ENCODE peak calls at places on chromosomes 5 and 9, in five cellular contexts. One of them, this sample, is unnamed.

GRCh38 chr5:35908814-35909213 is 29.6 kb downstream of the CAPSL start:
- DNase-seq in HL-60: no peak
- DNase-seq in stomach: no peak
- DNase-seq in K562: no peak
- DNase-seq in spleen: no peak
- DNase-seq in this sample: no peak

GRCh38 chr5:171128136-171128535 is 180.9 kb upstream of the TLX3 start:
- DNase-seq in HL-60: no peak
- DNase-seq in spleen: no peak
- DNase-seq in K562: no peak
- DNase-seq in stomach: no peak
- DNase-seq in this sample: no peak

GRCh38 chr9:137026828-137027227 is 1.2 kb downstream of the ABCA2 start:
- DNase-seq in HL-60: no peak
- DNase-seq in K562: no peak
- DNase-seq in stomach: peak; percentile 87
- DNase-seq in spleen: peak; percentile 76
- DNase-seq in this sample: no peak

GRCh38 chr9:2179557-2179956 is 164.4 kb downstream of the SMARCA2 start:
- DNase-seq in HL-60: no peak
- DNase-seq in stomach: no peak
- DNase-seq in K562: no peak
- DNase-seq in spleen: no peak
- DNase-seq in this sample: no peak

GRCh38 chr5:9059920-9060691 is 485.8 kb downstream of the SEMA5A start:
- DNase-seq in spleen: no peak
- DNase-seq in HL-60: no peak
- DNase-seq in stomach: no peak
- DNase-seq in K562: no peak
- DNase-seq in this sample: no peak

GRCh38 chr5:112971285-112971684 is 5.3 kb upstream of the DCP2 start:
- DNase-seq in K562: no peak
- DNase-seq in HL-60: no peak
- DNase-seq in stomach: no peak
- DNase-seq in spleen: no peak
- DNase-seq in this sample: no peak

GRCh38 chr5:55645304-55645703 is 66.8 kb downstream of the SLC38A9 start:
- DNase-seq in HL-60: no peak
- DNase-seq in spleen: no peak
- DNase-seq in K562: no peak
- DNase-seq in stomach: no peak
- DNase-seq in this sample: no peak

GRCh38 chr9:99185904-99186303 is 35.8 kb downstream of the ALG2 start:
- DNase-seq in spleen: no peak
- DNase-seq in stomach: no peak
- DNase-seq in HL-60: no peak
- DNase-seq in K562: no peak
- DNase-seq in this sample: no peak

GRCh38 chr5:7074176-7074575 is 321.8 kb upstream of the ADCY2 start:
- DNase-seq in spleen: no peak
- DNase-seq in K562: no peak
- DNase-seq in HL-60: no peak
- DNase-seq in stomach: no peak
- DNase-seq in this sample: no peak

GRCh38 chr9:110472111-110472510 is 107.4 kb downstream of the SVEP1 start:
- DNase-seq in K562: no peak
- DNase-seq in HL-60: no peak
- DNase-seq in stomach: no peak
- DNase-seq in spleen: no peak
- DNase-seq in this sample: no peak

GRCh38 chr5:124353016-124353415 is 393.4 kb downstream of the ZNF608 start:
- DNase-seq in HL-60: no peak
- DNase-seq in stomach: no peak
- DNase-seq in K562: no peak
- DNase-seq in spleen: no peak
- DNase-seq in this sample: no peak
- TF ChIP-seq POLR2AphosphoS5 in HL-60: no peak
- TF ChIP-seq POLR2AphosphoS5 in stomach: no peak
- TF ChIP-seq POLR2AphosphoS5 in K562: no peak
- TF ChIP-seq POLR2AphosphoS5 in spleen: no peak
- TF ChIP-seq POLR2AphosphoS5 in this sample: no peak

GRCh38 chr5:139387611-139388197 is 2.0 kb downstream of the MZB1 start:
- DNase-seq in stomach: no peak
- DNase-seq in K562: no peak
- DNase-seq in HL-60: no peak
- DNase-seq in spleen: peak; percentile 76
- DNase-seq in this sample: no peak
- TF ChIP-seq CTCF in stomach: no peak
- TF ChIP-seq CTCF in K562: no peak
- TF ChIP-seq CTCF in HL-60: no peak
- TF ChIP-seq CTCF in spleen: no peak
- TF ChIP-seq CTCF in this sample: no peak

DNA sequence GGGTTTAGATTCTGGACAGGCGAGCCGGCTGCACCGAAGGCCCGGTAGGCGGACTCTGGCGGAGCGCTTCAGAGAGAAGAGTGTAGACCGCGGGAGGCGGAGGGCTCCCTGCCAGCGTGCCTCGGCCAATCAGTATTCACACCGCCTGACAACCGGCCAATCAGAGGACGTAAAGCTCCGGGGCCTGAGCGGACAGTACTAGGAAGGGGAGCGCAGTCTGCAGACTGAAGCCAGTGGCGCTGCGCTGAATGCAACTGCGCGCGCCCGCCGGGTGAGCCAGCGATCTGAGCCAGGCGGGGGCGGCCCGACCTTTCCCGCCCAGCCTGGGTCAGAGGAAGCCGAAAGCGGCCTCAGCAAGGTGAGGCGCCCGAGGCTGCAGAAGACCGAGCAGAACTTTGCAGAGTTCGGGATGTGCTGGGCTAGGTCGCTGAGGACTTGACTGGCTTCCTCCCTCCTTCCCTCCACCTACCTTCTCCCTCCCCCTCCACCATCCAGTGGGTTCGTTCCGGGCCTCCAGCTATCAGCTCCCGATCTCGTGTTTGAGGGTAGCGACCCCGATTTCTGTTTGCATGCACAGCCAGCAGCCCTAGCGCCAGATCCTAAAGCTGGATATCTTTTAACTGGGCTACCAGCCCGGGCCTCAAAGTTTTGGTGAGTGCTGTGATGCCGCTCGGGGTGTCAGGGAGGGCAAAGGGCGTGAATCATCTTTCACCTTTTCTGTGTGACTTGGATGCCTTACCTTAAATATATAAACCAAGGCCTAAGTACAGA is at the start of gene DMRT2:
- DNase-seq in spleen: no peak
- DNase-seq in HL-60: no peak
- DNase-seq in stomach: peak; percentile 78
- DNase-seq in K562: peak; percentile 35
- DNase-seq in this sample: peak; percentile 83
- TF ChIP-seq POLR2AphosphoS5 in spleen: peak; percentile 37
- TF ChIP-seq POLR2AphosphoS5 in HL-60: no peak
- TF ChIP-seq POLR2AphosphoS5 in stomach: no peak
- TF ChIP-seq POLR2AphosphoS5 in K562: no peak
- TF ChIP-seq POLR2AphosphoS5 in this sample: peak; percentile 49

GRCh38 chr5:59348189-59348588 is 545.3 kb downstream of the PDE4D start:
- DNase-seq in stomach: no peak
- DNase-seq in HL-60: no peak
- DNase-seq in K562: no peak
- DNase-seq in spleen: no peak
- DNase-seq in this sample: no peak
- TF ChIP-seq CTCF in stomach: no peak
- TF ChIP-seq CTCF in HL-60: no peak
- TF ChIP-seq CTCF in K562: no peak
- TF ChIP-seq CTCF in spleen: no peak
- TF ChIP-seq CTCF in this sample: no peak

GRCh38 chr5:169439362-169439761 is 138.4 kb upstream of the SLIT3 start:
- DNase-seq in K562: no peak
- DNase-seq in stomach: no peak
- DNase-seq in HL-60: no peak
- DNase-seq in spleen: no peak
- DNase-seq in this sample: no peak

GRCh38 chr5:169440107-169440701 is 139.3 kb upstream of the SLIT3 start:
- DNase-seq in K562: no peak
- DNase-seq in HL-60: no peak
- DNase-seq in spleen: no peak
- DNase-seq in stomach: no peak
- DNase-seq in this sample: no peak

GRCh38 chr5:169443249-169443784 is 140.3 kb upstream of the SPDL1 start:
- DNase-seq in spleen: no peak
- DNase-seq in HL-60: no peak
- DNase-seq in stomach: no peak
- DNase-seq in K562: no peak
- DNase-seq in this sample: no peak

GRCh38 chr5:169445191-169445590 is 138.4 kb upstream of the SPDL1 start:
- DNase-seq in spleen: no peak
- DNase-seq in stomach: no peak
- DNase-seq in K562: no peak
- DNase-seq in HL-60: no peak
- DNase-seq in this sample: no peak

GRCh38 chr5:169442354-169443248 is 141.0 kb upstream of the SPDL1 start:
- DNase-seq in HL-60: no peak
- DNase-seq in K562: no peak
- DNase-seq in spleen: no peak
- DNase-seq in stomach: no peak
- DNase-seq in this sample: no peak
- TF ChIP-seq POLR2AphosphoS5 in HL-60: no peak
- TF ChIP-seq POLR2AphosphoS5 in K562: no peak
- TF ChIP-seq POLR2AphosphoS5 in spleen: no peak
- TF ChIP-seq POLR2AphosphoS5 in stomach: no peak
- TF ChIP-seq POLR2AphosphoS5 in this sample: no peak

DNA sequence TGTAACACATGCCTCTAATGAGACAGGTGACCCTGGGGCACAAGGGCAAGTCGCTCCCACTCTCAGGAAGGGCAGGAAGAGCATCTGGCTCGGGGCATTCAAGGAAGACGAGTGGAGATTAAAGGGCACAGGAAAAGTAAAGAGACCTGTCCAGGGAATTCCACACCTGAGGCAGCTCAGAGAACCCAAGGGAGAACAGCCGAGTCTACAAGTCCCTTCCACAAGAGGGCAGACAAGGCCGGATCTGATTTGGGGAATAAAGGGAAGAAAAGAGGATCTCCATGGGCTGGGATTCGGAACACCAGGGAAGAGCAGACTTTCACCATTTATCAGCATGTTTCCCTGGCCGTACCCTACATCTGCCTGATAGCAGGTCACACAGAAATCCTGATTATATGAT is 28.1 kb downstream of the GPX3 start:
- DNase-seq in stomach: no peak
- DNase-seq in HL-60: no peak
- DNase-seq in K562: no peak
- DNase-seq in spleen: no peak
- DNase-seq in this sample: no peak
- TF ChIP-seq CTCF in stomach: no peak
- TF ChIP-seq CTCF in HL-60: no peak
- TF ChIP-seq CTCF in K562: peak; percentile 30
- TF ChIP-seq CTCF in spleen: peak; percentile 21
- TF ChIP-seq CTCF in this sample: no peak

This sample was measured in breast epithelium.